ENCODE peak calls at places on chromosome 16, in eight cellular contexts. O, N, H, U, R, Y, D and V are unnamed samples.

GRCh38 chr16:73172621-73173312 is 124.8 kb upstream of the ZFHX3 start:
- DNase-seq in O (peak), N (no peak), H (peak), U (peak), R (no peak), Y (peak), D (no peak), V (peak)

GRCh38 chr16:85393674-85394510 is 219.2 kb upstream of the GSE1 start:
- DNase-seq in O (peak), N (no peak), H (peak), U (no peak), R (no peak), Y (peak), D (peak), V (no peak)

GRCh38 chr16:74984194-74984669 is 691 bp downstream of the WDR59 start:
- DNase-seq in O (peak), N (no peak), H (peak), U (no peak), R (no peak), Y (no peak), D (peak), V (no peak)

GRCh38 chr16:78216166-78216745 is 116.8 kb downstream of the WWOX start:
- DNase-seq in O (no peak), N (no peak), H (no peak), U (no peak), R (no peak), Y (no peak), D (no peak), V (no peak)

GRCh38 chr16:86669937-86670772 is 91.8 kb downstream of the FOXL1 start:
- DNase-seq in O (no peak), N (no peak), H (no peak), U (no peak), R (no peak), Y (no peak), D (no peak), V (no peak)

GRCh38 chr16:54446639-54447038 is 160.1 kb upstream of the IRX3 start:
- DNase-seq in O (peak), N (peak), H (no peak), U (no peak), R (no peak), Y (peak), D (no peak), V (no peak)

GRCh38 chr16:81908466-81909230 is 102.6 kb downstream of the SDR42E1 start:
- DNase-seq in O (no peak), N (no peak), H (no peak), U (no peak), R (no peak), Y (no peak), D (no peak), V (no peak)

GRCh38 chr16:8278181-8278580 is 312.1 kb downstream of the TMEM114 start:
- DNase-seq in O (no peak), N (no peak), H (no peak), U (no peak), R (no peak), Y (no peak), D (no peak), V (no peak)

GRCh38 chr16:84883301-84883700 is 63.5 kb downstream of the CRISPLD2 start:
- DNase-seq in O (no peak), N (no peak), H (no peak), U (no peak), R (no peak), Y (peak), D (no peak), V (no peak)

GRCh38 chr16:88062341-88062861 is 111.2 kb downstream of the BANP start:
- DNase-seq in O (no peak), N (no peak), H (no peak), U (no peak), R (no peak), Y (peak), D (no peak), V (no peak)

GRCh38 chr16:80274576-80275191 is 266.1 kb upstream of the DYNLRB2 start:
- DNase-seq in O (no peak), N (no peak), H (no peak), U (no peak), R (no peak), Y (no peak), D (no peak), V (no peak)

GRCh38 chr16:79770244-79771064 is 169.9 kb upstream of the MAF start:
- DNase-seq in O (peak), N (peak), H (peak), U (peak), R (peak), Y (peak), D (peak), V (peak)

GRCh38 chr16:87947356-87948118 is 3.7 kb upstream of the BANP start:
- DNase-seq in O (no peak), N (no peak), H (no peak), U (no peak), R (no peak), Y (no peak), D (no peak), V (no peak)

GRCh38 chr16:56817938-56818337 is 47.1 kb upstream of the SLC12A3 start:
- DNase-seq in O (no peak), N (no peak), H (no peak), U (no peak), R (no peak), Y (no peak), D (no peak), V (no peak)

GRCh38 chr16:28984619-28985135 is at the start of gene LAT:
- DNase-seq in O (peak), N (no peak), H (no peak), U (no peak), R (no peak), Y (no peak), D (peak), V (no peak)

GRCh38 chr16:31202402-31203385 is at the start of gene PYCARD:
- DNase-seq in O (peak), N (no peak), H (peak), U (no peak), R (no peak), Y (peak), D (peak), V (no peak)

GRCh38 chr16:19114359-19115147 is 789 bp downstream of the ITPRIPL2 start:
- DNase-seq in O (peak), N (no peak), H (peak), U (no peak), R (no peak), Y (peak), D (no peak), V (no peak)

GRCh38 chr16:87895641-87896141 is 26.4 kb upstream of the SLC7A5 start:
- DNase-seq in O (no peak), N (peak), H (no peak), U (no peak), R (no peak), Y (no peak), D (peak), V (no peak)

GRCh38 chr16:1468456-1468855 is 6.4 kb downstream of the CLCN7 start:
- DNase-seq in O (no peak), N (no peak), H (no peak), U (no peak), R (no peak), Y (no peak), D (no peak), V (no peak)

GRCh38 chr16:56861092-56861610 is 3.9 kb upstream of the SLC12A3 start:
- DNase-seq in O (peak), N (no peak), H (no peak), U (no peak), R (no peak), Y (no peak), D (no peak), V (no peak)

GRCh38 chr16:57023541-57024249 is 34.3 kb downstream of the NLRC5 start:
- DNase-seq in O (no peak), N (no peak), H (no peak), U (no peak), R (no peak), Y (no peak), D (peak), V (no peak)

GRCh38 chr16:73116576-73116975 is 68.6 kb upstream of the ZFHX3 start:
- DNase-seq in O (no peak), N (no peak), H (no peak), U (no peak), R (no peak), Y (no peak), D (no peak), V (no peak)

GRCh38 chr16:81946206-81946605 is 65.1 kb downstream of the SDR42E1 start:
- DNase-seq in O (no peak), N (no peak), H (no peak), U (no peak), R (no peak), Y (no peak), D (no peak), V (no peak)

GRCh38 chr16:84344781-84345180 is 23.6 kb upstream of the ATP2C2 start:
- DNase-seq in O (no peak), N (no peak), H (no peak), U (no peak), R (no peak), Y (no peak), D (no peak), V (no peak)

GRCh38 chr16:19227643-19228042 is 57.9 kb upstream of the CLEC19A start:
- DNase-seq in O (no peak), N (no peak), H (no peak), U (no peak), R (no peak), Y (no peak), D (no peak), V (peak)

GRCh38 chr16:20884240-20884556 is 16.0 kb downstream of the DCUN1D3 start:
- DNase-seq in O (no peak), N (no peak), H (no peak), U (no peak), R (no peak), Y (no peak), D (no peak), V (no peak)

GRCh38 chr16:89408315-89408714 is 82.0 kb downstream of the ANKRD11 start:
- DNase-seq in O (no peak), N (no peak), H (no peak), U (no peak), R (no peak), Y (no peak), D (no peak), V (no peak)

GRCh38 chr16:3182608-3183444 is 5.2 kb upstream of the OR1F1 start:
- DNase-seq in O (peak), N (no peak), H (peak), U (no peak), R (no peak), Y (no peak), D (peak), V (no peak)

GRCh38 chr16:5228369-5228768 is 130.8 kb upstream of the EEF2KMT start:
- DNase-seq in O (no peak), N (no peak), H (no peak), U (no peak), R (no peak), Y (no peak), D (no peak), V (no peak)

GRCh38 chr16:1933097-1933661 is 9.8 kb downstream of the MSRB1 start:
- DNase-seq in O (no peak), N (no peak), H (no peak), U (no peak), R (no peak), Y (no peak), D (no peak), V (no peak)

GRCh38 chr16:67514382-67514828 is 14.2 kb upstream of the RIPOR1 start:
- DNase-seq in O (peak), N (no peak), H (peak), U (no peak), R (no peak), Y (peak), D (peak), V (no peak)